ENCODE peak calls at places on chromosomes 12 and 14, in five cellular contexts. C, Y, B, X and U are unnamed samples.
A peak's percentile ranks its signal among the peaks of the same experiment; 100 is the strongest.

GRCh38 chr14:101335061-101335661 is 226.1 kb upstream of the DIO3 start:
- DNase-seq in X (no peak), Y (no peak), C (no peak), B (no peak), U (no peak)

GRCh38 chr12:48454675-48455074 is 17.7 kb upstream of the ANP32D start:
- DNase-seq in Y (no peak), C (peak; percentile 34), B (no peak), X (peak; percentile 42), U (peak; percentile 6)

GRCh38 chr12:20220339-20220738 is 148.0 kb upstream of the PDE3A start:
- DNase-seq in X (peak; percentile 3), C (peak; percentile 21), B (no peak), Y (no peak), U (no peak)

GRCh38 chr14:51828017-51828797 is 32.2 kb upstream of the GNG2 start:
- DNase-seq in Y (no peak), B (peak; percentile 28), X (no peak), C (no peak), U (peak; percentile 44)

GRCh38 chr14:94375552-94376107 is 12.8 kb downstream of the SERPINA1 start:
- DNase-seq in Y (no peak), C (no peak), X (no peak), B (no peak), U (no peak)

GRCh38 chr12:749871-750270 is 2.5 kb upstream of the WNK1 start:
- DNase-seq in C (no peak), X (no peak), Y (no peak), B (no peak), U (no peak)

GRCh38 chr12:22880331-22880730 is 255.4 kb downstream of the ETNK1 start:
- DNase-seq in Y (no peak), X (no peak), C (no peak), B (no peak), U (no peak)

GRCh38 chr14:89186850-89187376 is 230.1 kb downstream of the FOXN3 start:
- DNase-seq in Y (no peak), C (no peak), B (no peak), X (no peak), U (peak; percentile 81)

GRCh38 chr12:27293463-27293862 is 39.2 kb upstream of the BMAL2 start:
- DNase-seq in X (no peak), B (no peak), Y (no peak), C (no peak), U (no peak)

GRCh38 chr12:3195859-3196483 is 118.8 kb downstream of the TSPAN9 start:
- DNase-seq in Y (no peak), B (no peak), X (no peak), C (no peak), U (no peak)

GRCh38 chr14:52304248-52304904 is 9.7 kb upstream of the PTGER2 start:
- DNase-seq in B (no peak), C (no peak), Y (no peak), X (no peak), U (no peak)

GRCh38 chr14:61471297-61471980 is 150.1 kb downstream of the PRKCH start:
- DNase-seq in C (no peak), Y (no peak), X (no peak), B (no peak), U (peak; percentile 81)

GRCh38 chr14:32588448-32589320 is 259.6 kb downstream of the AKAP6 start:
- DNase-seq in C (peak; percentile 31), X (no peak), Y (no peak), B (peak; percentile 7), U (peak; percentile 10)

GRCh38 chr12:93514853-93515252 is 47.5 kb downstream of the MRPL42 start:
- DNase-seq in Y (no peak), B (no peak), C (no peak), X (no peak), U (no peak)

GRCh38 chr12:92546259-92546825 is 156.4 kb upstream of the PLEKHG7 start:
- DNase-seq in Y (no peak), X (no peak), C (no peak), B (no peak), U (no peak)

GRCh38 chr12:94815958-94816357 is 165.6 kb upstream of the TMCC3 start:
- DNase-seq in Y (no peak), B (no peak), X (no peak), C (no peak), U (no peak)

GRCh38 chr14:32072701-32073100 is 4.4 kb upstream of the ARHGAP5 start:
- DNase-seq in C (no peak), X (no peak), B (no peak), Y (no peak), U (no peak)

GRCh38 chr14:39430762-39431415 is 1.3 kb downstream of the FBXO33 start:
- DNase-seq in C (no peak), Y (no peak), B (no peak), X (no peak), U (peak; percentile 11)